ENCODE peak calls at places on chromosomes 2 and 18, in five cellular contexts. J is mesenchymal stem cell, T is IMR-90, O is H1, R is mesendoderm. D is an unnamed sample.

GRCh38 chr2:56291711-56292110 is 107.9 kb downstream of the CCDC85A start:
- DNase-seq in T (no peak), R (no peak), O (no peak), J (no peak), D (no peak)

GRCh38 chr2:79512442-79513401 is at the start of gene CTNNA2:
- DNase-seq in J (peak), R (peak), T (no peak), O (peak), D (peak)

GRCh38 chr2:100650151-100650550 is 87.4 kb downstream of the PDCL3 start:
- DNase-seq in R (no peak), O (no peak), T (no peak), J (no peak), D (no peak)

GRCh38 chr2:105936954-105937353 is 192.2 kb downstream of the NCK2 start:
- DNase-seq in T (no peak), R (no peak), J (no peak), O (no peak), D (no peak)

GRCh38 chr18:60935046-60935445 is 398.2 kb upstream of the CDH20 start:
- DNase-seq in O (no peak), R (no peak), T (no peak), J (no peak), D (no peak)

GRCh38 chr2:222907790-222908431 is 47.1 kb downstream of the ACSL3 start:
- DNase-seq in O (peak), T (peak), J (peak), R (peak), D (no peak)

GRCh38 chr2:142180820-142181533 is 50.2 kb upstream of the LRP1B start:
- DNase-seq in R (peak), O (peak), J (peak), T (peak), D (peak)

GRCh38 chr18:21090680-21091079 is 20.9 kb downstream of the ROCK1 start:
- DNase-seq in R (no peak), J (no peak), O (no peak), T (no peak), D (no peak)

GRCh38 chr2:42961385-42961800 is 169.0 kb upstream of the HAAO start:
- DNase-seq in R (no peak), O (no peak), J (peak), T (no peak), D (no peak)

GRCh38 chr2:191795711-191796110 is 51.2 kb downstream of the CAVIN2 start:
- DNase-seq in J (no peak), R (no peak), O (no peak), T (no peak), D (no peak)

GRCh38 chr2:47907097-47907781 is 941 bp upstream of the FBXO11 start:
- DNase-seq in O (no peak), R (peak), J (peak), T (no peak), D (no peak)

GRCh38 chr2:28434600-28434989 is 41.9 kb downstream of the FOSL2 start:
- DNase-seq in R (no peak), O (no peak), T (no peak), J (no peak), D (no peak)

GRCh38 chr2:10278029-10278762 is 24.5 kb upstream of the HPCAL1 start:
- DNase-seq in O (no peak), R (no peak), J (peak), T (peak), D (no peak)

GRCh38 chr18:59667488-59667887 is 29.7 kb downstream of the CCBE1 start:
- DNase-seq in J (no peak), R (no peak), O (no peak), T (no peak), D (no peak)

GRCh38 chr2:171410624-171411023 is 23.2 kb downstream of the METTL8 start:
- DNase-seq in J (no peak), T (no peak), O (no peak), R (no peak), D (no peak)

GRCh38 chr18:13611616-13612110 is 114.7 kb downstream of the FAM210A start:
- DNase-seq in J (peak), T (peak), R (peak), O (no peak), D (peak)

GRCh38 chr2:174442546-174443510 is 44.0 kb downstream of the GPR155 start:
- DNase-seq in J (peak), R (peak), T (peak), O (no peak), D (no peak)

GRCh38 chr2:40511661-40512213 is 59.8 kb upstream of the SLC8A1 start:
- DNase-seq in O (no peak), R (peak), T (peak), J (peak), D (no peak)

GRCh38 chr2:71923143-71923525 is 224.5 kb downstream of the CYP26B1 start:
- DNase-seq in J (no peak), R (no peak), O (no peak), T (no peak), D (no peak)

GRCh38 chr18:54801374-54801773 is 26.9 kb upstream of the RAB27B start:
- DNase-seq in T (no peak), R (no peak), O (no peak), J (no peak), D (no peak)

GRCh38 chr2:201882353-201883095 is 76.2 kb downstream of the CDK15 start:
- DNase-seq in O (no peak), T (peak), J (peak), R (peak), D (no peak)

GRCh38 chr18:51212606-51213005 is 15.1 kb upstream of the MEX3C start:
- DNase-seq in J (no peak), O (no peak), R (no peak), T (no peak), D (no peak)

GRCh38 chr18:48052845-48053244 is 122.4 kb upstream of the SMAD2 start:
- DNase-seq in O (no peak), J (no peak), R (no peak), T (no peak), D (no peak)

GRCh38 chr18:48057018-48057417 is 126.6 kb upstream of the SMAD2 start:
- DNase-seq in J (no peak), T (no peak), R (no peak), O (no peak), D (no peak)

GRCh38 chr18:48055351-48055750 is 124.9 kb upstream of the SMAD2 start:
- DNase-seq in J (no peak), R (no peak), T (no peak), O (no peak), D (no peak)

GRCh38 chr18:48052291-48052840 is 121.9 kb upstream of the SMAD2 start:
- DNase-seq in J (no peak), R (no peak), T (no peak), O (no peak), D (no peak)

GRCh38 chr18:48053881-48054586 is 123.6 kb upstream of the SMAD2 start:
- DNase-seq in T (no peak), O (no peak), J (no peak), R (peak), D (no peak)
- H2BK15ac ChIP-seq in T (no peak), O (no peak), J (no peak), R (no peak), D (no peak)

DNA sequence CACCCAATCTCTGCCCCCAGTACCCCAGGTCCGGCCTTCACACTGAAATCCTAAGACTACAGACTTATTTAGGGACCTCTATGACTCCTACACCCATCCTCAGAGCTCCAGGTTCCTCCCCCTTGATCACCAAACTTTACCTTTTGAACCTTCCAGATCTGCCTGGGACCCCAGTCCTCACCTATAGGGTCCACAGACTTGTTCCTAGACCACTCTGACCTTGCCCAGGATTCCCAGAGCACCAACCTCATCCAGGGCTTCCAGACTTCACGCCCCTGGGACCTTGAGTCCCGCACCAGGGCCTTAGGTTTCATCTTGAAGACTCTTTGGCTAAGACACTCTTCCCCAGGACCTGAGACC is 462 bp downstream of the CHCHD5 start:
- DNase-seq in O (no peak), T (no peak), J (peak), R (no peak), D (no peak)
- H4K8ac ChIP-seq in O (peak), T (peak), J (peak), R (peak), D (no peak)

DNA sequence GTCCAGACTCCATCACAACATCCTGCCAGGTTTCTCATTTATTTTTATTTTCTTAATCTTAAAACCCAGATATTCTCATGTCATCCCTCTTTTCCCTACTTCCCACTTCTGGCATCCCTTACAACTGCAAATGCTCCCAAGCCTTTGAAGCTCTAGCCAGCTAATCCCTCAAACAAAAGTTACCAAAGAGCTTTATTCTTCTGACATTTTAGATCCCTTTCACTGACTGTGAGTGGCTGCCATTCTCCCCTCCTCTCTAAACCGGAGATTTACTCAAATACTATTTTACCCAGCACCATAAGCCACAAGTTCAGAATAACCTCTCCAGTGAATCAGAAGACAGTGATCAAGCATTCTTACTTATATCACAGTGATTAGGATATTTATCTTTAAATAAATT is 569.0 kb upstream of the SYT4 start:
- DNase-seq in O (no peak), R (no peak), J (no peak), T (no peak), D (peak)
- H3K4me3 ChIP-seq in O (no peak), R (no peak), J (no peak), T (no peak), D (no peak)

DNA sequence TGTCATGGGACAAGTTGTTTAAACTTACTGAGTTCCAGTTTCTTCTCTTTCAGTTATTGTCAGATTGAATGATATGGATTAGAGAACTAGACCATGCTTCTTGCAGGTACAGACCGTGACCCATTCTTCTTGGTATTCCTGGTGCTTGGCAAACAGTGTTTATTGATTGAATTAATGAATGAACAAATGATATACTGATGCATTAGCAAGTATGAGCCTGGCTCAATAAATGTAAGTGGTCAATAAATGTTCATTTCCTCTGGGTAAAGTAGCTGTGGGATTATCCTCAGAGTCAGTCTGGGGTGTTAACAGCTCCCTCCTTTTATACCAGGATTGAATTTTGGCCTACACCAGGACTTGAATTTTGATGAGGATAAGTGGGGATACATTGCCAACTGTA is 160.2 kb downstream of the ZEB2 start:
- DNase-seq in R (no peak), O (no peak), T (no peak), J (no peak), D (no peak)
- H2BK15ac ChIP-seq in R (peak), O (no peak), T (peak), J (no peak), D (no peak)

DNA sequence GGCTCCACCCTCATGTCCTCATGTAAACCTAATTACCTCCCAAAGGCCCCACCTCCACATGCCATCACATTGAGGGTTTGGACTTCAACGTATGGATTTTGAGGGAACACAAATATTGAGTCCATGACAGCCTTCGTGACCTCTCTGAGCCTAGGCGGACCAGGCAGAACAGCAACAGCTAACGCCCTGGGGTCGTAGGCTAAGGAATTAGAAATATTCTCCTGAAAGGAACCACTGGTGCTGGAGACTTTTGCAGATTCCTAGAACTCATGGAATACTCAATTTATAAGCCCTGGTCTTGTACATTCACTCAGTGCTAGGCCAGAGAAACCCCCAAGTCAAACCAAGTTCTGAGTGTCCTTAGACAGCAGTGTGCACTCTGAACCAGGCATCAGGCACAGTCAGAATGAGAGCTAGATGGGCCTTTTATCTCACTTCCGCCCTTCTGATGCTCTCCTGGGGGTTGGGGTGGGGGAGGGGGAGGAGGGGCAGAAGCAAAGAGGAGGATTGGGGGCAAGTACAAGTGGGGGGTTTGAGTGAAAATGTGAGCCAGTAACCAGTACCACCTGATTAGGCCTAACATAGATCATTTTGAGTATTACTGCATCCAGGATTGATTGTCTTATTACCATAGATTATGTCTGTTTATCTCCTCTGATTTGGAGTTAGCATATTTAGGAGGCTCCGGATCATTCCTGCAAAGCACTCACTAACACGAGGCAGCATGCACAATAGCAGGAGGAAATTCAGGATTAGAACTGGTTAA is 148.8 kb downstream of the RHBDD1 start:
- DNase-seq in J (no peak), T (no peak), R (peak), O (no peak), D (no peak)
- H4K8ac ChIP-seq in J (no peak), T (peak), R (no peak), O (no peak), D (no peak)

D was measured in neuronal stem cell.